ENCODE peak calls at places on chromosomes 12 and 14, in eight cellular contexts. B, C, O, P, G, E, U and V are unnamed samples.

GRCh38 chr12:40566246-40566645 is 126.0 kb upstream of the CNTN1 start:
- DNase-seq in B (no peak), C (no peak), O (no peak), P (no peak), G (no peak), E (no peak), U (no peak), V (no peak)

GRCh38 chr12:25926536-25926935 is 31.9 kb upstream of the RASSF8 start:
- DNase-seq in B (no peak), C (no peak), O (no peak), P (no peak), G (no peak), E (no peak), U (no peak), V (no peak)

GRCh38 chr14:56224179-56224578 is 106.0 kb downstream of the PELI2 start:
- DNase-seq in B (no peak), C (no peak), O (no peak), P (no peak), G (no peak), E (no peak), U (no peak), V (no peak)

GRCh38 chr12:6767592-6768384 is 1.6 kb downstream of the PTMS start:
- DNase-seq in B (peak), C (no peak), O (peak), P (no peak), G (no peak), E (no peak), U (no peak), V (no peak)

GRCh38 chr14:24436355-24437019 is 6.1 kb downstream of the SDR39U1 start:
- DNase-seq in B (peak), C (peak), O (no peak), P (no peak), G (peak), E (peak), U (no peak), V (no peak)

GRCh38 chr12:92952394-92952793 is 23.3 kb upstream of the EEA1 start:
- DNase-seq in B (peak), C (no peak), O (no peak), P (no peak), G (no peak), E (no peak), U (no peak), V (no peak)

GRCh38 chr12:6923003-6923732 is 4.6 kb upstream of the ATN1 start:
- DNase-seq in B (no peak), C (no peak), O (no peak), P (no peak), G (no peak), E (no peak), U (no peak), V (no peak)

GRCh38 chr12:107759410-107759809 is 1.5 kb downstream of the PRDM4 start:
- DNase-seq in B (peak), C (peak), O (no peak), P (no peak), G (no peak), E (peak), U (no peak), V (no peak)

GRCh38 chr12:88591343-88591742 is 11.1 kb upstream of the KITLG start:
- DNase-seq in B (peak), C (no peak), O (no peak), P (no peak), G (no peak), E (no peak), U (no peak), V (no peak)

GRCh38 chr12:108832730-108833354 is 24.5 kb downstream of the SSH1 start:
- DNase-seq in B (peak), C (no peak), O (no peak), P (no peak), G (no peak), E (peak), U (no peak), V (no peak)

GRCh38 chr12:121279507-121279915 is 17.0 kb downstream of the CAMKK2 start:
- DNase-seq in B (peak), C (no peak), O (peak), P (no peak), G (no peak), E (peak), U (no peak), V (no peak)

GRCh38 chr14:43778956-43779639 is 728.0 kb downstream of the FSCB start:
- DNase-seq in B (no peak), C (no peak), O (no peak), P (no peak), G (no peak), E (no peak), U (no peak), V (no peak)

GRCh38 chr12:121159467-121160307 is 27.0 kb downstream of the P2RX7 start:
- DNase-seq in B (no peak), C (no peak), O (no peak), P (no peak), G (no peak), E (no peak), U (no peak), V (no peak)

GRCh38 chr12:33575346-33575745 is 135.7 kb upstream of the SYT10 start:
- DNase-seq in B (no peak), C (no peak), O (no peak), P (no peak), G (no peak), E (no peak), U (no peak), V (no peak)

GRCh38 chr12:130128764-130129735 is 33.2 kb upstream of the FZD10 start:
- DNase-seq in B (no peak), C (no peak), O (peak), P (no peak), G (no peak), E (no peak), U (no peak), V (no peak)

GRCh38 chr12:54394281-54394719 is 9.8 kb upstream of the ZNF385A start:
- DNase-seq in B (peak), C (no peak), O (no peak), P (no peak), G (no peak), E (peak), U (no peak), V (no peak)

GRCh38 chr12:41122894-41123293 is 65.2 kb upstream of the PDZRN4 start:
- DNase-seq in B (no peak), C (no peak), O (no peak), P (no peak), G (no peak), E (no peak), U (no peak), V (no peak)

GRCh38 chr12:25852792-25853191 is 105.7 kb upstream of the RASSF8 start:
- DNase-seq in B (peak), C (no peak), O (no peak), P (no peak), G (no peak), E (no peak), U (no peak), V (no peak)

GRCh38 chr12:51335931-51336330 is 10.5 kb downstream of the CELA1 start:
- DNase-seq in B (peak), C (no peak), O (no peak), P (no peak), G (no peak), E (no peak), U (no peak), V (no peak)

GRCh38 chr12:1318327-1319031 is 275.9 kb downstream of the FBXL14 start:
- DNase-seq in B (peak), C (no peak), O (no peak), P (no peak), G (no peak), E (peak), U (no peak), V (no peak)

GRCh38 chr12:113214938-113215400 is 6.3 kb upstream of the TPCN1 start:
- DNase-seq in B (peak), C (peak), O (peak), P (no peak), G (no peak), E (peak), U (no peak), V (no peak)

GRCh38 chr12:128025856-128026255 is 241.1 kb upstream of the TMEM132C start:
- DNase-seq in B (no peak), C (no peak), O (no peak), P (no peak), G (no peak), E (no peak), U (no peak), V (no peak)

GRCh38 chr12:11545438-11546330 is 103.8 kb upstream of the ETV6 start:
- DNase-seq in B (no peak), C (no peak), O (no peak), P (no peak), G (peak), E (no peak), U (peak), V (no peak)

GRCh38 chr14:56555921-56556570 is 23.6 kb upstream of the TMEM260 start:
- DNase-seq in B (peak), C (no peak), O (no peak), P (no peak), G (no peak), E (peak), U (no peak), V (no peak)

GRCh38 chr14:75141062-75141461 is 14.2 kb upstream of the NEK9 start:
- DNase-seq in B (no peak), C (no peak), O (no peak), P (no peak), G (no peak), E (no peak), U (no peak), V (no peak)

GRCh38 chr12:89305373-89305772 is 46.9 kb downstream of the DUSP6 start:
- DNase-seq in B (no peak), C (no peak), O (no peak), P (no peak), G (no peak), E (no peak), U (no peak), V (no peak)

GRCh38 chr12:40312982-40313576 is 88.3 kb downstream of the LRRK2 start:
- DNase-seq in B (peak), C (no peak), O (no peak), P (no peak), G (no peak), E (peak), U (no peak), V (no peak)

GRCh38 chr14:54529811-54530210 is 20.1 kb downstream of the CGRRF1 start:
- DNase-seq in B (peak), C (peak), O (peak), P (no peak), G (no peak), E (no peak), U (no peak), V (no peak)

GRCh38 chr12:3538691-3539030 is 47.7 kb downstream of the PRMT8 start:
- DNase-seq in B (no peak), C (no peak), O (peak), P (no peak), G (no peak), E (no peak), U (no peak), V (no peak)

GRCh38 chr14:23182372-23183014 is 967 bp downstream of the SLC7A8 start:
- DNase-seq in B (no peak), C (no peak), O (peak), P (no peak), G (no peak), E (peak), U (peak), V (no peak)